ENCODE peak calls at places on chromosomes 2 and 18, in four cellular contexts. J is HepG2, L is GM12878, U is K562. A is an unnamed sample.

GRCh38 chr18:69257861-69258458 is 142.7 kb upstream of the DOK6 start:
- DNase-seq in J (peak), L (no peak), U (no peak), A (no peak)

GRCh38 chr2:195489101-195489500 is 167.9 kb upstream of the SLC39A10 start:
- DNase-seq in J (no peak), L (no peak), U (no peak), A (no peak)

GRCh38 chr2:56326346-56326741 is 142.6 kb downstream of the CCDC85A start:
- DNase-seq in J (no peak), L (no peak), U (no peak), A (no peak)

GRCh38 chr2:7191927-7192326 is 274.7 kb downstream of the RNF144A start:
- DNase-seq in J (peak), L (no peak), U (no peak), A (no peak)

GRCh38 chr18:48333563-48333962 is 75.6 kb downstream of the ZBTB7C start:
- DNase-seq in J (no peak), L (no peak), U (no peak), A (no peak)

GRCh38 chr2:162490795-162491470 is 147.0 kb downstream of the GCA start:
- DNase-seq in J (no peak), L (no peak), U (no peak), A (no peak)

GRCh38 chr2:27888790-27889189 is 1.4 kb downstream of the RBKS start:
- DNase-seq in J (no peak), L (no peak), U (no peak), A (no peak)

GRCh38 chr2:23649819-23650218 is 264.8 kb downstream of the KLHL29 start:
- DNase-seq in J (no peak), L (no peak), U (no peak), A (no peak)

GRCh38 chr2:170869036-170869435 is 52.3 kb downstream of the GAD1 start:
- DNase-seq in J (no peak), L (no peak), U (no peak), A (no peak)

GRCh38 chr2:164960159-164960558 is 4.8 kb upstream of the SLC38A11 start:
- DNase-seq in J (no peak), L (no peak), U (no peak), A (no peak)

GRCh38 chr2:155727097-155727906 is 605.2 kb downstream of the NR4A2 start:
- DNase-seq in J (no peak), L (no peak), U (no peak), A (no peak)

GRCh38 chr18:36942264-36942663 is 113.3 kb downstream of the KIAA1328 start:
- DNase-seq in J (peak), L (no peak), U (peak), A (peak)

GRCh38 chr2:156340818-156341481 is 8.4 kb upstream of the NR4A2 start:
- DNase-seq in J (no peak), L (no peak), U (peak), A (no peak)

GRCh38 chr2:218145124-218145523 is 19.3 kb downstream of the CXCR2 start:
- DNase-seq in J (peak), L (no peak), U (no peak), A (no peak)

GRCh38 chr18:48787523-48788151 is 163.1 kb downstream of the SMAD7 start:
- DNase-seq in J (no peak), L (no peak), U (no peak), A (no peak)

GRCh38 chr2:218733615-218734021 is 23.0 kb downstream of the TTLL4 start:
- DNase-seq in J (peak), L (peak), U (no peak), A (no peak)

GRCh38 chr2:44955593-44956449 is 14.3 kb downstream of the SIX3 start:
- DNase-seq in J (peak), L (no peak), U (peak), A (peak)

GRCh38 chr2:39099820-39100728 is 20.8 kb downstream of the SOS1 start:
- DNase-seq in J (no peak), L (no peak), U (no peak), A (no peak)

GRCh38 chr2:239668651-239669050 is 267.8 kb upstream of the HDAC4 start:
- DNase-seq in J (no peak), L (no peak), U (no peak), A (no peak)

GRCh38 chr2:134917219-134917957 is 1.2 kb upstream of the CCNT2 start:
- DNase-seq in J (peak), L (no peak), U (no peak), A (no peak)

GRCh38 chr18:35041752-35042379 is 653 bp downstream of the MAPRE2 start:
- DNase-seq in J (no peak), L (no peak), U (peak), A (peak)

GRCh38 chr2:155905640-155906039 is 426.9 kb downstream of the NR4A2 start:
- DNase-seq in J (no peak), L (no peak), U (no peak), A (no peak)

GRCh38 chr2:47504174-47504810 is 101.3 kb downstream of the MSH2 start:
- DNase-seq in J (no peak), L (no peak), U (no peak), A (no peak)

DNA sequence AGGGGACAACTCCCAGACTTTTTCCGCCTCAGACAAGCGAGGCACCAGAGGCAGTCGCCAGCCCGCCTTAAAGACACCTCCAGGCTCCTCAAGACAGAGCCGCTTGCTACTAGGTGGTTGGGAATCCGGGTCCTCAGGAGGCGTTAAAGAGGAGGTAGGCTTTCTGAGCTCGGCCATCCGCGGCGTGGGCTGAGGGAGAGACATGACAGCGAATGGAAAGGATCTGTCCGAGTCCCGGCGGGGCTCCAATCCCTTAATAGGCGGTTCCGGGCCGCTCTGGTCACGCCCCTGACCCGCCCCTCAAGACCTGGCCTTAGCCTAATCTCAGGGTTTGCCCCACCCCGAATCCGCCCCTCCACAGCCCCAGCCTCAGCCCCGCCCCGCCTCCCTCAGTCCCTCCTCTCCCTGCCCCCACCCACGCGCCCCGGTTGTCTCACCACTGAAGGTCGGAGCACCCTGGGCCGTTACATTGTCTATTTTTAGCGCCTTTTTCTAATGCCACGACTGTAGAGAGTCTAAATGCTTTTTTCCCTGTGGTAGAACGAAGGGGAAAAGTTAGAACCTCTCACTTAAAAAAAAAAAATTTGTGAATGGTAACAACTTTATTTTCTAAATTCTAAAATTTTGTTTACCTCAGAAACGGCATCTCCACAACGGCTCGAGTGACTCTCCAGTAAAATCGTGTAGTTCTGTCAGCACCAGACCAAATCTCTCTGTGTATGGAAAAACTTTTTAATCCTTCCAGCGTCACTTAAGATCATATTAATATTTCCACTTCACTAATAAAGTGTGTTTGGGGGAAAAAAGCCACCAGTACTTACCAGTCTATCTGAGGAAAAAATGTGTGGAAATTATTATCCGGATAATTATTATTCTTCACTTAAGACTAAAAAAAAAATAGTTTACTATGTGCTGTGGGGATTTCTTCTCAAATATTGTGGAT is at the start of gene RAD51AP2:
- DNase-seq in J (peak), L (peak), U (peak), A (peak)
- TF ChIP-seq TARDBP in J (no peak), L (peak), U (no peak), A (no peak)

DNA sequence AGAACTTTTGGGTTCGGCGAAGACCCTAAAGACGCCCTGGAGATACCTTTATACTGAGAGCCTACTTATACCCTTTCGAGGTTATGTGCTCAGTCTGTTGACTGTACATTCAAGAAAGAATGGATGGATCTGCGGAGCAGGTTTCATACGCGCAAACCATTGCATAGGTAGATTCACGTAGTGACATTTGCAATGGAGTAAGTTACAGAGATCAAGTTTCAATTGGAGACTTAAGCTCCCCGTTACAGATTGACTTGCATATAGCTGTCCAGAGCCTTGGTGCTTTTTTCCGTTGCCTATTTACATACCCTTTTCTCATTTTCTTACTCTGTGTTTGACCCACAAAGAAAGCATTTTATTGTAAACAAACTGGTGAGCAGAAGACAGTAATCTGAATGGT is 923 bp downstream of the PSMD1 start:
- DNase-seq in J (no peak), L (no peak), U (no peak), A (no peak)
- TF ChIP-seq TARDBP in J (no peak), L (no peak), U (no peak), A (no peak)

DNA sequence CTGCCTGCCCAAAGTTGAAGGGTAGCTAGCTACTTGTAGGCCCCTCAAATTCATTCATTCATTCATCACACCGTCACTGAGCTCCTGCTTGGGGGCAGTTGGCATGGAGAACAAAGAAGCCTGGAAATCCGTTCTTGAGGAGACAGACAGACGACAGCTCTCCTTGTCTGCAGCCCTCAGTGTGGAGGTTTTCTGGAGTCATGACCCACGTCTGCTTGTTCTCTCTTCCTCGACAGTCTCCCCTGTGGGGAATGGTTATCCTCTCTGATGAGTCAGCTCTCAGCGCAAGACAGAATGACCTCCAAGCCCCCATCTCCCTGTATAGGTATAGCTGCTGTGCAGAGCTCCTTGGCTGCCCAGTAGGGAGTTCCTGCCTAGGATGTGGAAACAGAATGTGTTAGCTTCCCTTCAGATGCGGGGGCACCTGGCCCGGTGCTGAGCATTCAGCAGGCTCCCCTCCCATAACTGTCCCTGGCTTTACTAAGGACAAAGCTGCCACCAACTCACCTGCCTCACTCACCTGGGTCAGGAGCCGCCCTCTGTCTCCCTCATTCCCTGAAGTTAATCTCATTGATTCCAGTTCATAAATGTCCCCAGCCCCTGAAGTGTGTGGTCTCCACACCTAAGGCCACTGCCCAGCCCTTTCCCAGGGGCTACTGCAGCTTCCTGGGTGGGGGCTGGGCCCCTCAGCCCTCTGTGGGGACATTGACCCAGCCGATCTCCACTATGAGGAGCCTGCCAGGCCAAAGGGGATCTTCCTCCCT is 124.7 kb downstream of the ACKR3 start:
- DNase-seq in J (no peak), L (no peak), U (no peak), A (no peak)
- TF ChIP-seq TARDBP in J (no peak), L (no peak), U (no peak), A (no peak)

GRCh38 chr18:22399949-22400348 is 17.8 kb downstream of the CTAGE1 start:
- DNase-seq in J (no peak), L (no peak), U (no peak), A (no peak)
- TF ChIP-seq TARDBP in J (no peak), L (no peak), U (no peak), A (no peak)

GRCh38 chr2:31384771-31385276 is 29.7 kb downstream of the XDH start:
- DNase-seq in J (no peak), L (no peak), U (no peak), A (no peak)

GRCh38 chr2:31381601-31382000 is 32.9 kb downstream of the XDH start:
- DNase-seq in J (no peak), L (no peak), U (no peak), A (no peak)

GRCh38 chr2:31384351-31384750 is 30.2 kb downstream of the XDH start:
- DNase-seq in J (no peak), L (no peak), U (no peak), A (no peak)

GRCh38 chr2:31383471-31384153 is 30.9 kb downstream of the XDH start:
- DNase-seq in J (no peak), L (no peak), U (no peak), A (no peak)

DNA sequence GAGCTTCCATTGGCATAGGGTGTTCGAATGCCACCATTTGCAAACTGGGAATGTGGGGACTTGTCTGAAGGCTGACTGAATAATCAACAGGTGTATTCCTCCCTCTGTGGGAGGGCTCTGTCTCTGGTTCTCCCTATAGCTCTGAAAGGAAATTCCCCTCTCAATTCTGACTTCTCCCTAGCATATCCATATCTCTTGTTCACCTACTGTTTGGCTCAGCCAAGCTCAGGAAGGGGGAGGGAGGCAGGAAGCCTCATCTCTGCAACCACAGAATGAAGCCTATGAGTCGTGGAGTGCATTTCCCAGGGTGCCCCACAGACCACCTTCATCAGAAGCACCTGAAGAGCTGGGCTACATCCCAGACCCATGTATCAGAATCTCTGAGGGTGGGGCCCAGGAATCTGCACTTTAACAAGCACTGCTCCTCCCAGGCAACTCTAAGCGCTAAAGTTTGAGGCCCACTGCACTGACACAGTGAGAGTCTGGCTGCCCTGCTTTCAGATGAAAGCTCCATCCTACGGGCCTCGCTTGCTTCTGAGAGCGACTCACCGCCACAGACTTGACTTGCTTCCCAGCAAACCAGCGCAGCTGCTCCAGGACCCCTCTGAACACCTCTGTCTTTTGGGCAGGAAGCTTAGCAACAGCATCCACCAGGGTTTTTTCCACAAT is 32.0 kb downstream of the XDH start:
- DNase-seq in J (no peak), L (no peak), U (no peak), A (no peak)
- TF ChIP-seq TARDBP in J (no peak), L (no peak), U (no peak), A (no peak)

GRCh38 chr18:28015671-28016070 is 161.3 kb downstream of the CDH2 start:
- DNase-seq in J (no peak), L (no peak), U (no peak), A (no peak)

GRCh38 chr18:28018361-28018760 is 158.6 kb downstream of the CDH2 start:
- DNase-seq in J (no peak), L (no peak), U (no peak), A (no peak)

GRCh38 chr18:28019425-28020108 is 157.4 kb downstream of the CDH2 start:
- DNase-seq in J (no peak), L (no peak), U (no peak), A (no peak)
- TF ChIP-seq TARDBP in J (no peak), L (no peak), U (no peak), A (no peak)

GRCh38 chr18:26792661-26793060 is 72.8 kb downstream of the AQP4 start:
- DNase-seq in J (peak), L (no peak), U (no peak), A (no peak)
- TF ChIP-seq TARDBP in J (no peak), L (no peak), U (no peak), A (no peak)

DNA sequence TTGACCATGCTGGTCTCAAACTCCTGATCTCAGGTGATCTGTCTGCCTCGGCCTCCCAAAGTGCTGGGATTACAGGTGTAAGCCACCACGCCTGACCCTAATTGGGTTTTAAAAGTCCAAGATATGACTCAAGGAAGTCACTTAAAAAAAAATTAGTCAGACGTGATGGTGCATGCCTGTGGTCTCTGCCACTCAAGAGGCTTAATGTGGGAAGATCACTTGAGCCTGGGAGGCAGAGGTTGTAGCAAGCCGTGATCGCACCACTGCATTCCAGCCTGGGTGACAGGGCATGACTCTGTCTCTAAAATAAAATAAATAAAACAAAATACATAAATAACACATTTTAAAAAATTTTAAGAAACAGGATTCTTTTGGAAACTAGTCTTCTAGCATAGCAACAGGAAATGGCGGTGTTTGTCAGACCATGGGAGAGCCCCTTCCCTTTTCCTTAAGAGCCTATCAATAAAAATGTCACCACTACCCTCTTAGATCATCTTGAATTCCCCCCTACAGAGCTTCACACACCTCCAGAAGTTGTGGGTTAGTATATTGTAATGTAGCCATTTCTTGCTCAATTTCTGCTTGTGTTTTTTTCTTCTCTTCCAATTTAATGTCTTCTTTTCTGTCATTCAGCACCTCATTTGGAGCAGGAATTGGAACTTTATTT is 20.1 kb downstream of the SFT2D3 start:
- DNase-seq in J (no peak), L (no peak), U (no peak), A (no peak)
- TF ChIP-seq TARDBP in J (no peak), L (no peak), U (no peak), A (no peak)

DNA sequence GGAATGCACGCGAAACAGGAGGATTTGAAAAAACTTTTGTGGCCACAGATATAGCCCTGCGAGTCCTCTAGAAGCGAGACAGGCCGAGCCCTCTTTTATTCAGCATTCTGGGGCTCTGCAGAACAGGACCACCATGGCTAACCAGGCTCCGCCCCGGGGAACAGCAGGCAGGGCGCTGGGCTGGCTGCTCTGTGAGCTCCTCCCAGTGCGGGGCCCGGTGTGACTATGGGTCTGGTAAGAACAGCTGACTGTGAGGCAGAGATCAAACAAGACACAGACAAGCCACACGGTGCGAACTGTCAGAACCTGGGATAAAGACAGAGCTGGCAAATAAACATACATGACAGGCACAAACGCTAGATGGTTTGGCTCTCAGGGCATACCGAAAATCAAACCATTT is 15.5 kb downstream of the PXDN start:
- DNase-seq in J (no peak), L (no peak), U (no peak), A (peak)
- TF ChIP-seq TARDBP in J (no peak), L (no peak), U (no peak), A (no peak)

A was measured in HEK293T.